ENCODE peak calls at places on chromosomes 6 and 20, in ten cellular contexts. I, U, M, E, F, Z, P, O, X and J are unnamed samples.

GRCh38 chr6:77416839-77417238 is 46.5 kb downstream of the HTR1B start:
- DNase-seq in O (no peak), E (no peak), P (no peak), X (no peak), Z (no peak), F (no peak), U (no peak), I (no peak), M (no peak), J (no peak)

GRCh38 chr20:4740774-4741431 is 19.2 kb downstream of the PRND start:
- DNase-seq in E (peak; percentile 60), I (peak; percentile 71), Z (peak; percentile 48), X (no peak), U (no peak), O (no peak), F (peak; percentile 94), P (peak; percentile 25), M (peak; percentile 49), J (no peak)

GRCh38 chr6:34022873-34023255 is 123.0 kb downstream of the GRM4 start:
- DNase-seq in F (no peak), E (no peak), U (no peak), I (no peak), Z (no peak), P (no peak), O (no peak), M (no peak), X (no peak), J (no peak)

GRCh38 chr20:10469599-10469998 is 34.5 kb downstream of the SLX4IP start:
- DNase-seq in O (peak; percentile 86), F (peak; percentile 61), I (peak; percentile 13), U (no peak), M (peak; percentile 92), P (peak; percentile 88), X (peak; percentile 73), E (peak; percentile 84), Z (peak; percentile 92), J (peak; percentile 34)

GRCh38 chr6:157106487-157106886 is 216.8 kb downstream of the TMEM242 start:
- DNase-seq in O (no peak), Z (peak; percentile 51), E (no peak), U (peak; percentile 78), F (no peak), X (no peak), M (peak; percentile 72), I (no peak), P (peak; percentile 22), J (peak; percentile 61)

GRCh38 chr20:62025394-62025793 is 40.3 kb downstream of the TAF4 start:
- DNase-seq in X (no peak), O (no peak), Z (no peak), P (peak; percentile 21), E (no peak), F (no peak), M (no peak), U (no peak), I (no peak), J (no peak)

GRCh38 chr6:141657812-141658211 is 474.9 kb upstream of the GJE1 start:
- DNase-seq in F (no peak), I (no peak), X (no peak), O (no peak), E (no peak), P (no peak), M (no peak), Z (no peak), U (no peak), J (no peak)

GRCh38 chr20:39358052-39358451 is 395.9 kb downstream of the DHX35 start:
- DNase-seq in Z (no peak), X (no peak), F (no peak), U (no peak), M (no peak), E (peak; percentile 10), I (no peak), O (no peak), P (no peak), J (no peak)

GRCh38 chr20:64192406-64192805 is 28.2 kb downstream of the MYT1 start:
- DNase-seq in I (no peak), P (no peak), F (peak; percentile 78), X (no peak), Z (no peak), U (no peak), O (no peak), M (no peak), E (peak; percentile 36), J (no peak)

GRCh38 chr6:19605624-19606023 is 231.5 kb upstream of the ID4 start:
- DNase-seq in E (no peak), U (no peak), I (no peak), F (no peak), M (no peak), Z (no peak), O (no peak), X (no peak), P (no peak), J (no peak)

GRCh38 chr20:44858959-44859358 is 26.5 kb upstream of the YWHAB start:
- DNase-seq in P (no peak), F (no peak), E (no peak), O (no peak), Z (peak; percentile 4), U (no peak), M (peak; percentile 14), I (no peak), X (no peak), J (no peak)

GRCh38 chr20:44866703-44867335 is 18.7 kb upstream of the YWHAB start:
- DNase-seq in O (no peak), F (no peak), M (peak; percentile 10), P (peak; percentile 17), X (no peak), I (no peak), E (no peak), Z (no peak), U (no peak), J (no peak)

GRCh38 chr20:44863661-44864060 is 21.8 kb upstream of the YWHAB start:
- DNase-seq in U (no peak), F (no peak), E (peak; percentile 49), Z (no peak), X (no peak), I (no peak), P (no peak), O (no peak), M (no peak), J (no peak)

GRCh38 chr20:44861547-44862006 is 23.9 kb upstream of the YWHAB start:
- DNase-seq in X (peak; percentile 92), E (no peak), U (peak; percentile 39), F (no peak), Z (peak; percentile 21), P (peak; percentile 91), I (no peak), M (peak; percentile 81), O (peak; percentile 15), J (peak; percentile 14)

DNA sequence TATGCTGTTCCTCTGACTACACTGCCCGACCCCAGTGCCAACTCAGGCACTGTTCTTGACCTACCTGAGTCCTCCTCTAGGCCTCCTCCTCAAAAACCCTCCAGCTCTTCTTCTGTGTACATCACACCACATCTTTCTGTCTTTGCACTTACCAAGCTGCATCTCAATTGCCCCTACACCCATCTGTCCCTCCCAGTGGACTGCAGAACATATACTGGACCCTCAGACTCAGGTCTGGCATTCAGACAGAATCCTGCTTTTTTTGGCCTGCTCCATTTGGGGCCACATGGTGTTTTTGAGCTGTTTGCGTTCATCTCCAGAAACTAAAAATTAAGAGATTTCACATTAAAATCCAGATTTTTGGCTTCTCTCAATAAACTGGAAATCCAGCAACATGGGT is 23.2 kb upstream of the YWHAB start:
- DNase-seq in P (no peak), F (no peak), X (no peak), U (no peak), O (no peak), Z (no peak), M (no peak), E (no peak), I (no peak), J (no peak)
- TF ChIP-seq CTCF in P (no peak), F (no peak), X (no peak), U (no peak), O (no peak), Z (no peak), M (no peak), E (no peak), I (no peak), J (no peak)

GRCh38 chr6:41747256-41748101 is at the start of gene PGC:
- DNase-seq in F (no peak), P (no peak), O (no peak), X (no peak), E (no peak), Z (no peak), U (peak; percentile 52), M (no peak), I (no peak), J (no peak)
- H3K4me3 ChIP-seq in F (no peak within 1 kb of the TSS), P (no peak within 1 kb of the TSS), O (no peak within 1 kb of the TSS), X (no peak within 1 kb of the TSS), E (no peak within 1 kb of the TSS), Z (no peak within 1 kb of the TSS), U (no peak within 1 kb of the TSS), M (no peak within 1 kb of the TSS), I (no peak within 1 kb of the TSS), J (no peak within 1 kb of the TSS)

GRCh38 chr6:89281779-89282246 is 33.3 kb downstream of the GABRR2 start:
- DNase-seq in P (peak; percentile 15), F (peak; percentile 88), E (no peak), Z (peak; percentile 45), I (peak; percentile 28), U (no peak), O (no peak), X (no peak), M (peak; percentile 45), J (no peak)

GRCh38 chr6:89286516-89286915 is 28.6 kb downstream of the GABRR2 start:
- DNase-seq in O (no peak), I (no peak), U (no peak), F (no peak), E (no peak), Z (no peak), X (no peak), M (no peak), P (no peak), J (no peak)

GRCh38 chr6:89284081-89284480 is 31.0 kb downstream of the GABRR2 start:
- DNase-seq in E (no peak), U (no peak), O (no peak), M (no peak), I (no peak), X (no peak), P (no peak), F (no peak), Z (no peak), J (no peak)

GRCh38 chr6:89284963-89285735 is 29.9 kb downstream of the GABRR2 start:
- DNase-seq in U (no peak), Z (no peak), M (no peak), P (no peak), I (no peak), O (no peak), E (no peak), F (no peak), X (no peak), J (no peak)

DNA sequence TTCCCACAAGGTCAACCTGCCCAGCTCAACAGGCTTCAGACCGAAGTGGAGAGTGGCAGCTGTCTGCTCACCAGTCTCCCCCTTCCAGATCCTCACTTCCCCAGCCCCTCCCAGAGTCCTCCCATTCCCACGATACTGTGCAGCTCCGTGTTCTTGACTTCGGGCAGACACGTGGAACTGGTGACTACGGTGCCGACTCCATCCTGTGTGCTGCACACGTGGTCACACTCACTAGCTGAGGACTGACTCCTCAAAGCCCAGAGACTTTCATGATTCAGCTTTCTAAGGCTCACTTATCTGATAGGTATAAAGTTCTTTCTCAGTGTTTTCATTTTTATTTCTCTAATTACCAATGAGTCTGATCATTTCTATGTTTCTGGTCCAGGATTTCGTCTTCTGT is 32.4 kb downstream of the GABRR2 start:
- DNase-seq in F (no peak), Z (no peak), O (no peak), I (no peak), X (no peak), U (no peak), E (no peak), P (no peak), M (no peak), J (no peak)
- TF ChIP-seq CTCF in F (no peak), Z (no peak), O (no peak), I (no peak), X (no peak), U (no peak), E (no peak), P (no peak), M (no peak), J (no peak)

GRCh38 chr6:7311171-7311570 is 1.8 kb downstream of the SSR1 start:
- DNase-seq in O (no peak), F (no peak), I (no peak), Z (peak; percentile 21), P (peak; percentile 9), X (no peak), E (no peak), M (peak; percentile 16), U (no peak), J (no peak)
- H3K4me3 ChIP-seq in O (peak overlapping the region; percentile 93), F (peak overlapping the region; percentile 96), I (no peak overlapping the region), Z (peak overlapping the region; percentile 67), P (peak overlapping the region; percentile 99), X (no peak overlapping the region), E (peak overlapping the region; percentile 64), M (peak overlapping the region; percentile 81), U (peak overlapping the region; percentile 94), J (peak overlapping the region; percentile 4)